ENCODE peak calls at places on chromosomes 2 and 18, in six cellular contexts. One of them, this sample, is unnamed.

GRCh38 chr2:224366269-224366668 is 35.6 kb downstream of the FAM124B start:
- DNase-seq in tibial nerve: no peak
- DNase-seq in small intestine: no peak
- DNase-seq in GM23248: peak; percentile 17
- DNase-seq in breast epithelium: no peak
- DNase-seq in lung: no peak
- DNase-seq in this sample: no peak

GRCh38 chr2:214185546-214185945 is 225.3 kb upstream of the VWC2L start:
- DNase-seq in tibial nerve: no peak
- DNase-seq in small intestine: no peak
- DNase-seq in GM23248: no peak
- DNase-seq in breast epithelium: no peak
- DNase-seq in lung: no peak
- DNase-seq in this sample: no peak

GRCh38 chr18:32213693-32214092 is 23.9 kb downstream of the MEP1B start:
- DNase-seq in tibial nerve: no peak
- DNase-seq in small intestine: peak; percentile 82
- DNase-seq in GM23248: no peak
- DNase-seq in breast epithelium: no peak
- DNase-seq in lung: no peak
- DNase-seq in this sample: no peak

GRCh38 chr18:13267517-13267916 is 49.0 kb downstream of the LDLRAD4 start:
- DNase-seq in tibial nerve: no peak
- DNase-seq in small intestine: no peak
- DNase-seq in GM23248: peak; percentile 10
- DNase-seq in breast epithelium: no peak
- DNase-seq in lung: no peak
- DNase-seq in this sample: peak; percentile 54

GRCh38 chr2:23564618-23564967 is 179.6 kb downstream of the KLHL29 start:
- DNase-seq in tibial nerve: peak; percentile 25
- DNase-seq in small intestine: no peak
- DNase-seq in GM23248: peak; percentile 23
- DNase-seq in breast epithelium: peak; percentile 83
- DNase-seq in lung: peak; percentile 41
- DNase-seq in this sample: no peak

GRCh38 chr2:122563781-122564180 is 808.3 kb downstream of the TSN start:
- DNase-seq in tibial nerve: no peak
- DNase-seq in small intestine: no peak
- DNase-seq in GM23248: no peak
- DNase-seq in breast epithelium: no peak
- DNase-seq in lung: no peak
- DNase-seq in this sample: no peak

GRCh38 chr2:205857532-205857931 is 175.2 kb downstream of the NRP2 start:
- DNase-seq in tibial nerve: no peak
- DNase-seq in small intestine: no peak
- DNase-seq in GM23248: no peak
- DNase-seq in breast epithelium: no peak
- DNase-seq in lung: no peak
- DNase-seq in this sample: no peak

GRCh38 chr2:235979753-235980459 is 188.3 kb downstream of the GBX2 start:
- DNase-seq in tibial nerve: no peak
- DNase-seq in small intestine: no peak
- DNase-seq in GM23248: no peak
- DNase-seq in breast epithelium: no peak
- DNase-seq in lung: no peak
- DNase-seq in this sample: no peak

GRCh38 chr2:128736689-128737545 is 418.2 kb upstream of the HS6ST1 start:
- DNase-seq in tibial nerve: peak; percentile 64
- DNase-seq in small intestine: peak; percentile 46
- DNase-seq in GM23248: peak; percentile 75
- DNase-seq in breast epithelium: peak; percentile 72
- DNase-seq in lung: peak; percentile 78
- DNase-seq in this sample: peak; percentile 85

GRCh38 chr2:60560734-60561649 is 7.5 kb upstream of the BCL11A start:
- DNase-seq in tibial nerve: no peak
- DNase-seq in small intestine: no peak
- DNase-seq in GM23248: peak; percentile 65
- DNase-seq in breast epithelium: no peak
- DNase-seq in lung: no peak
- DNase-seq in this sample: no peak

GRCh38 chr2:159094173-159094737 is 125.8 kb downstream of the TANC1 start:
- DNase-seq in tibial nerve: peak; percentile 25
- DNase-seq in small intestine: no peak
- DNase-seq in GM23248: peak; percentile 81
- DNase-seq in breast epithelium: peak; percentile 73
- DNase-seq in lung: peak; percentile 49
- DNase-seq in this sample: peak; percentile 71

GRCh38 chr2:195864316-195864715 is 204.3 kb downstream of the DNAH7 start:
- DNase-seq in tibial nerve: no peak
- DNase-seq in small intestine: no peak
- DNase-seq in GM23248: no peak
- DNase-seq in breast epithelium: no peak
- DNase-seq in lung: no peak
- DNase-seq in this sample: no peak

GRCh38 chr2:117738991-117739839 is 75.3 kb upstream of the DDX18 start:
- DNase-seq in tibial nerve: no peak
- DNase-seq in small intestine: no peak
- DNase-seq in GM23248: no peak
- DNase-seq in breast epithelium: no peak
- DNase-seq in lung: no peak
- DNase-seq in this sample: no peak

GRCh38 chr2:117737846-117738245 is 76.6 kb upstream of the DDX18 start:
- DNase-seq in tibial nerve: no peak
- DNase-seq in small intestine: no peak
- DNase-seq in GM23248: no peak
- DNase-seq in breast epithelium: no peak
- DNase-seq in lung: no peak
- DNase-seq in this sample: no peak
- H3K9me3 ChIP-seq in tibial nerve: no peaks in the 10 kb centered on the region
- H3K9me3 ChIP-seq in small intestine: no peaks in the 10 kb centered on the region
- H3K9me3 ChIP-seq in GM23248: no peaks in the 10 kb centered on the region
- H3K9me3 ChIP-seq in breast epithelium: no peaks in the 10 kb centered on the region
- H3K9me3 ChIP-seq in lung: peaks cover 1% of the 10 kb centered on the region
- H3K9me3 ChIP-seq in this sample: peaks cover 3% of the 10 kb centered on the region

GRCh38 chr18:6342990-6343389 is 71.7 kb downstream of the L3MBTL4 start:
- DNase-seq in tibial nerve: no peak
- DNase-seq in small intestine: no peak
- DNase-seq in GM23248: no peak
- DNase-seq in breast epithelium: no peak
- DNase-seq in lung: no peak
- DNase-seq in this sample: no peak
- H3K9me3 ChIP-seq in tibial nerve: peaks cover 41% of the 10 kb centered on the region
- H3K9me3 ChIP-seq in small intestine: no peaks in the 10 kb centered on the region
- H3K9me3 ChIP-seq in GM23248: no peaks in the 10 kb centered on the region
- H3K9me3 ChIP-seq in breast epithelium: peaks cover 11% of the 10 kb centered on the region
- H3K9me3 ChIP-seq in lung: peaks cover 4% of the 10 kb centered on the region
- H3K9me3 ChIP-seq in this sample: no peaks in the 10 kb centered on the region

DNA sequence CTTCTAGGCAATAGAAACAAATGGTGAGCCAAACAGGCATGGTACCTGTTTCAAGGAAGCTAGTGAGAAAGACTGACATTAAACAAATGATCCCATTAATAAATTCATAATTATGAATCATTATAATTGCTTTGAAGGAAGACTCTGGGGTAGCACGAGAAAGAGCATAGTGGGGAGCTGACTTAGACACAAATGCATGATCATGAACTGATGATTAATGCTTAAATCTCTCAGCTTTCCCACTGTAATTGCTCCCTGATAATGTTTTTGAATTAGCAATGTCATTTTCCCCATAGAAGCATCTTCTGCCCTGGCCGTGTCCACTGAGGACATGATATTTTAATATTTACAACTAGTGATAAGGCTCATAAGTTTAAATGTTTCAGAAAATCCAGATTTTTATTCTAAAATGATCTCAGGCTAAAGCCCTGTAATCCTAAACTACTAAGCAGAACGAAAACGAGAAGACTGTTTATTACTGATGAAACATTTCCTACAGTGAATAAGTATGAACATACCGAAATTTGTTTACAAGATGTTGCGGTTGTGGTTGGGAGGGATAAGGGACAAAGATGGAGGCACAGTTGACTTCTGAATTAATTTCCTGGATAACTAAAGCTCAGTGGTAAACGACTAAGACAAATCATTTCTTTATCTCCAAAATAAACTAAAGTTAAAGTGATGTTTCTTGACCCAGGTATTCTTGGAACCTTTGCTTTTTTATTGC is 47.3 kb upstream of the TACR1 start:
- DNase-seq in tibial nerve: no peak
- DNase-seq in small intestine: no peak
- DNase-seq in GM23248: peak; percentile 35
- DNase-seq in breast epithelium: no peak
- DNase-seq in lung: no peak
- DNase-seq in this sample: no peak
- H3K9me3 ChIP-seq in tibial nerve: peaks cover 38% of the 10 kb centered on the region
- H3K9me3 ChIP-seq in small intestine: no peaks in the 10 kb centered on the region
- H3K9me3 ChIP-seq in GM23248: no peaks in the 10 kb centered on the region
- H3K9me3 ChIP-seq in breast epithelium: peaks cover 22% of the 10 kb centered on the region
- H3K9me3 ChIP-seq in lung: peaks cover 3% of the 10 kb centered on the region
- H3K9me3 ChIP-seq in this sample: peaks cover 16% of the 10 kb centered on the region

DNA sequence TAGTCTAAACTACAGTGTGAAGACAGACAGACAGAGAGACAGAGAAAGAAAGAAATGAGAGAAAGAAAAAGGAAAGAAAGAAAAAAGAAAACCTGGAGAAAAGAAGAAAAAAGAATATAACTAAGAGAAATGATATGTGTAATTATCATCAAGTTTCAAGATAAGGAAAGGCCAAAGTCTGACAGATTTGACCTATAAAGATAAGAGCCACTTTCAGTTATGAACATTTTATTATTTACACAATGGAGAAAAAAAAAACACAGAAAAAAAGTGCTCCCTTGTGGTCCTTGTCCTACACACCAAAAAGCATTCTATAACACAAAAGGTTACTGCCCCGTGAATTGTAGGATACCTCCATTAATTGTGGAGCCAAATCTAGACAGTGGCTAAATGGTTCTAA is 937.2 kb upstream of the DDX18 start:
- DNase-seq in tibial nerve: no peak
- DNase-seq in small intestine: peak; percentile 52
- DNase-seq in GM23248: no peak
- DNase-seq in breast epithelium: no peak
- DNase-seq in lung: no peak
- DNase-seq in this sample: no peak
- H3K9me3 ChIP-seq in tibial nerve: peaks cover 7% of the 10 kb centered on the region
- H3K9me3 ChIP-seq in small intestine: no peaks in the 10 kb centered on the region
- H3K9me3 ChIP-seq in GM23248: no peaks in the 10 kb centered on the region
- H3K9me3 ChIP-seq in breast epithelium: no peaks in the 10 kb centered on the region
- H3K9me3 ChIP-seq in lung: peaks cover 7% of the 10 kb centered on the region
- H3K9me3 ChIP-seq in this sample: peaks cover 11% of the 10 kb centered on the region

This sample was measured in suprapubic skin.